ENCODE peak calls at places on chromosomes 4 and X, in six cellular contexts. One of them, this sample, is unnamed.

GRCh38 chrX:41449615-41450014 is 2.5 kb downstream of the NYX start:
- DNase-seq in heart right ventricle: no peak
- DNase-seq in NCI-H1105: peak; percentile 13
- DNase-seq in NCI-H1417: peak; percentile 43
- DNase-seq in stimulated activated CD8-positive, alpha-beta memory T cell treated with anti-CD3 and anti-CD28 coated beads, Interleukin-15, amount 100 ng/mL, for 4 hours: no peak
- DNase-seq in left lobe of liver: no peak
- DNase-seq in this sample: no peak

GRCh38 chr4:36399762-36400353 is 118.4 kb downstream of the DTHD1 start:
- DNase-seq in NCI-H1417: no peak
- DNase-seq in NCI-H1105: no peak
- DNase-seq in heart right ventricle: no peak
- DNase-seq in stimulated activated CD8-positive, alpha-beta memory T cell treated with anti-CD3 and anti-CD28 coated beads, Interleukin-15, amount 100 ng/mL, for 4 hours: peak; percentile 36
- DNase-seq in left lobe of liver: no peak
- DNase-seq in this sample: no peak

GRCh38 chr4:184850431-184851199 is 24.8 kb upstream of the ACSL1 start:
- DNase-seq in NCI-H1105: no peak
- DNase-seq in stimulated activated CD8-positive, alpha-beta memory T cell treated with anti-CD3 and anti-CD28 coated beads, Interleukin-15, amount 100 ng/mL, for 4 hours: no peak
- DNase-seq in heart right ventricle: no peak
- DNase-seq in left lobe of liver: no peak
- DNase-seq in NCI-H1417: no peak
- DNase-seq in this sample: no peak

GRCh38 chr4:113835005-113835404 is 73.5 kb upstream of the CAMK2D start:
- DNase-seq in left lobe of liver: no peak
- DNase-seq in stimulated activated CD8-positive, alpha-beta memory T cell treated with anti-CD3 and anti-CD28 coated beads, Interleukin-15, amount 100 ng/mL, for 4 hours: no peak
- DNase-seq in heart right ventricle: no peak
- DNase-seq in NCI-H1105: no peak
- DNase-seq in NCI-H1417: no peak
- DNase-seq in this sample: no peak

GRCh38 chr4:100548209-100548579 is 30.4 kb upstream of the EMCN start:
- DNase-seq in stimulated activated CD8-positive, alpha-beta memory T cell treated with anti-CD3 and anti-CD28 coated beads, Interleukin-15, amount 100 ng/mL, for 4 hours: no peak
- DNase-seq in NCI-H1417: no peak
- DNase-seq in left lobe of liver: no peak
- DNase-seq in heart right ventricle: no peak
- DNase-seq in NCI-H1105: no peak
- DNase-seq in this sample: no peak

GRCh38 chrX:13790206-13791131 is 26.4 kb downstream of the GPM6B start:
- DNase-seq in heart right ventricle: no peak
- DNase-seq in left lobe of liver: no peak
- DNase-seq in NCI-H1417: no peak
- DNase-seq in NCI-H1105: no peak
- DNase-seq in stimulated activated CD8-positive, alpha-beta memory T cell treated with anti-CD3 and anti-CD28 coated beads, Interleukin-15, amount 100 ng/mL, for 4 hours: no peak
- DNase-seq in this sample: no peak

GRCh38 chr4:169283114-169283509 is 12.4 kb upstream of the SH3RF1 start:
- DNase-seq in stimulated activated CD8-positive, alpha-beta memory T cell treated with anti-CD3 and anti-CD28 coated beads, Interleukin-15, amount 100 ng/mL, for 4 hours: no peak
- DNase-seq in left lobe of liver: no peak
- DNase-seq in heart right ventricle: no peak
- DNase-seq in NCI-H1105: no peak
- DNase-seq in NCI-H1417: no peak
- DNase-seq in this sample: no peak

GRCh38 chr4:6779667-6780565 is 2.6 kb upstream of the KIAA0232 start:
- DNase-seq in NCI-H1417: peak; percentile 64
- DNase-seq in left lobe of liver: peak; percentile 61
- DNase-seq in heart right ventricle: no peak
- DNase-seq in NCI-H1105: no peak
- DNase-seq in stimulated activated CD8-positive, alpha-beta memory T cell treated with anti-CD3 and anti-CD28 coated beads, Interleukin-15, amount 100 ng/mL, for 4 hours: no peak
- DNase-seq in this sample: no peak

GRCh38 chrX:475926-476723 is 89.4 kb upstream of the PPP2R3B start:
- DNase-seq in NCI-H1105: no peak
- DNase-seq in left lobe of liver: no peak
- DNase-seq in NCI-H1417: no peak
- DNase-seq in stimulated activated CD8-positive, alpha-beta memory T cell treated with anti-CD3 and anti-CD28 coated beads, Interleukin-15, amount 100 ng/mL, for 4 hours: no peak
- DNase-seq in heart right ventricle: no peak
- DNase-seq in this sample: no peak

GRCh38 chr4:155543126-155543765 is 123.4 kb upstream of the GUCY1A1 start:
- DNase-seq in heart right ventricle: no peak
- DNase-seq in NCI-H1417: no peak
- DNase-seq in left lobe of liver: no peak
- DNase-seq in stimulated activated CD8-positive, alpha-beta memory T cell treated with anti-CD3 and anti-CD28 coated beads, Interleukin-15, amount 100 ng/mL, for 4 hours: no peak
- DNase-seq in NCI-H1105: no peak
- DNase-seq in this sample: no peak

GRCh38 chr4:6480532-6481088 is 8.2 kb upstream of the PPP2R2C start:
- DNase-seq in NCI-H1105: no peak
- DNase-seq in heart right ventricle: no peak
- DNase-seq in NCI-H1417: no peak
- DNase-seq in stimulated activated CD8-positive, alpha-beta memory T cell treated with anti-CD3 and anti-CD28 coated beads, Interleukin-15, amount 100 ng/mL, for 4 hours: no peak
- DNase-seq in left lobe of liver: no peak
- DNase-seq in this sample: no peak

GRCh38 chrX:130654409-130654970 is 248.5 kb downstream of the ENOX2 start:
- DNase-seq in NCI-H1105: no peak
- DNase-seq in stimulated activated CD8-positive, alpha-beta memory T cell treated with anti-CD3 and anti-CD28 coated beads, Interleukin-15, amount 100 ng/mL, for 4 hours: no peak
- DNase-seq in heart right ventricle: no peak
- DNase-seq in NCI-H1417: no peak
- DNase-seq in left lobe of liver: no peak
- DNase-seq in this sample: no peak

GRCh38 chr4:15455290-15455689 is 14.4 kb upstream of the CC2D2A start:
- DNase-seq in stimulated activated CD8-positive, alpha-beta memory T cell treated with anti-CD3 and anti-CD28 coated beads, Interleukin-15, amount 100 ng/mL, for 4 hours: no peak
- DNase-seq in heart right ventricle: peak; percentile 33
- DNase-seq in NCI-H1105: no peak
- DNase-seq in left lobe of liver: peak; percentile 78
- DNase-seq in NCI-H1417: no peak
- DNase-seq in this sample: no peak

GRCh38 chrX:132227383-132228112 is 8.3 kb upstream of the RAP2C start:
- DNase-seq in stimulated activated CD8-positive, alpha-beta memory T cell treated with anti-CD3 and anti-CD28 coated beads, Interleukin-15, amount 100 ng/mL, for 4 hours: no peak
- DNase-seq in NCI-H1105: no peak
- DNase-seq in left lobe of liver: peak; percentile 43
- DNase-seq in heart right ventricle: no peak
- DNase-seq in NCI-H1417: no peak
- DNase-seq in this sample: no peak

GRCh38 chr4:100417565-100417964 is 100.3 kb downstream of the EMCN start:
- DNase-seq in left lobe of liver: no peak
- DNase-seq in heart right ventricle: no peak
- DNase-seq in stimulated activated CD8-positive, alpha-beta memory T cell treated with anti-CD3 and anti-CD28 coated beads, Interleukin-15, amount 100 ng/mL, for 4 hours: no peak
- DNase-seq in NCI-H1105: no peak
- DNase-seq in NCI-H1417: no peak
- DNase-seq in this sample: no peak

GRCh38 chr4:55762815-55763214 is 56.8 kb upstream of the EXOC1L start:
- DNase-seq in heart right ventricle: no peak
- DNase-seq in stimulated activated CD8-positive, alpha-beta memory T cell treated with anti-CD3 and anti-CD28 coated beads, Interleukin-15, amount 100 ng/mL, for 4 hours: no peak
- DNase-seq in NCI-H1105: no peak
- DNase-seq in left lobe of liver: no peak
- DNase-seq in NCI-H1417: no peak
- DNase-seq in this sample: no peak